ENCODE peak calls at places on chromosomes 13 and 19, in nine cellular contexts. One of them, this sample, is unnamed.

GRCh38 chr19:43518051-43518450 is 8.9 kb downstream of the ETHE1 start:
- DNase-seq in esophagus muscularis mucosa: no peak
- DNase-seq in HCT116: no peak
- DNase-seq in testis: no peak
- DNase-seq in lower leg skin: no peak
- DNase-seq in breast epithelium: no peak
- DNase-seq in stomach: no peak
- DNase-seq in transverse colon: no peak
- DNase-seq in H1: no peak
- DNase-seq in this sample: no peak

GRCh38 chr19:1417145-1417544 is 9.8 kb downstream of the DAZAP1 start:
- DNase-seq in esophagus muscularis mucosa: no peak
- DNase-seq in HCT116: no peak
- DNase-seq in testis: no peak
- DNase-seq in lower leg skin: no peak
- DNase-seq in breast epithelium: no peak
- DNase-seq in stomach: no peak
- DNase-seq in transverse colon: no peak
- DNase-seq in H1: no peak
- DNase-seq in this sample: peak; percentile 82

GRCh38 chr19:55650602-55651230 is 2.7 kb downstream of the CCDC106 start:
- DNase-seq in esophagus muscularis mucosa: no peak
- DNase-seq in HCT116: no peak
- DNase-seq in testis: no peak
- DNase-seq in lower leg skin: no peak
- DNase-seq in breast epithelium: no peak
- DNase-seq in stomach: no peak
- DNase-seq in transverse colon: no peak
- DNase-seq in H1: no peak
- DNase-seq in this sample: peak; percentile 27

GRCh38 chr13:98768522-98768921 is 16.1 kb upstream of the SLC15A1 start:
- DNase-seq in esophagus muscularis mucosa: no peak
- DNase-seq in HCT116: no peak
- DNase-seq in testis: no peak
- DNase-seq in lower leg skin: no peak
- DNase-seq in breast epithelium: no peak
- DNase-seq in stomach: no peak
- DNase-seq in transverse colon: no peak
- DNase-seq in H1: no peak
- DNase-seq in this sample: no peak

GRCh38 chr13:60351816-60352215 is 45.2 kb upstream of the TDRD3 start:
- DNase-seq in esophagus muscularis mucosa: no peak
- DNase-seq in HCT116: no peak
- DNase-seq in testis: no peak
- DNase-seq in lower leg skin: no peak
- DNase-seq in breast epithelium: no peak
- DNase-seq in stomach: no peak
- DNase-seq in transverse colon: no peak
- DNase-seq in H1: no peak
- DNase-seq in this sample: no peak

GRCh38 chr13:66354880-66355279 is 875.3 kb downstream of the PCDH9 start:
- DNase-seq in esophagus muscularis mucosa: no peak
- DNase-seq in HCT116: no peak
- DNase-seq in testis: no peak
- DNase-seq in lower leg skin: no peak
- DNase-seq in breast epithelium: no peak
- DNase-seq in stomach: no peak
- DNase-seq in transverse colon: no peak
- DNase-seq in H1: no peak
- DNase-seq in this sample: no peak

GRCh38 chr19:47421244-47421786 is 2.0 kb upstream of the MEIS3 start:
- DNase-seq in esophagus muscularis mucosa: no peak
- DNase-seq in HCT116: no peak
- DNase-seq in testis: no peak
- DNase-seq in lower leg skin: no peak
- DNase-seq in breast epithelium: no peak
- DNase-seq in stomach: no peak
- DNase-seq in transverse colon: no peak
- DNase-seq in H1: no peak
- DNase-seq in this sample: no peak

GRCh38 chr19:15294591-15294990 is 37.7 kb downstream of the BRD4 start:
- DNase-seq in esophagus muscularis mucosa: no peak
- DNase-seq in HCT116: no peak
- DNase-seq in testis: peak; percentile 28
- DNase-seq in lower leg skin: peak; percentile 28
- DNase-seq in breast epithelium: no peak
- DNase-seq in stomach: no peak
- DNase-seq in transverse colon: no peak
- DNase-seq in H1: no peak
- DNase-seq in this sample: peak; percentile 76

GRCh38 chr13:32476892-32477291 is 49.0 kb upstream of the N4BP2L1 start:
- DNase-seq in esophagus muscularis mucosa: no peak
- DNase-seq in HCT116: no peak
- DNase-seq in testis: no peak
- DNase-seq in lower leg skin: no peak
- DNase-seq in breast epithelium: no peak
- DNase-seq in stomach: no peak
- DNase-seq in transverse colon: no peak
- DNase-seq in H1: no peak
- DNase-seq in this sample: no peak

GRCh38 chr13:66972659-66973058 is 257.5 kb downstream of the PCDH9 start:
- DNase-seq in esophagus muscularis mucosa: no peak
- DNase-seq in HCT116: no peak
- DNase-seq in testis: no peak
- DNase-seq in lower leg skin: no peak
- DNase-seq in breast epithelium: no peak
- DNase-seq in stomach: no peak
- DNase-seq in transverse colon: no peak
- DNase-seq in H1: no peak
- DNase-seq in this sample: no peak

DNA sequence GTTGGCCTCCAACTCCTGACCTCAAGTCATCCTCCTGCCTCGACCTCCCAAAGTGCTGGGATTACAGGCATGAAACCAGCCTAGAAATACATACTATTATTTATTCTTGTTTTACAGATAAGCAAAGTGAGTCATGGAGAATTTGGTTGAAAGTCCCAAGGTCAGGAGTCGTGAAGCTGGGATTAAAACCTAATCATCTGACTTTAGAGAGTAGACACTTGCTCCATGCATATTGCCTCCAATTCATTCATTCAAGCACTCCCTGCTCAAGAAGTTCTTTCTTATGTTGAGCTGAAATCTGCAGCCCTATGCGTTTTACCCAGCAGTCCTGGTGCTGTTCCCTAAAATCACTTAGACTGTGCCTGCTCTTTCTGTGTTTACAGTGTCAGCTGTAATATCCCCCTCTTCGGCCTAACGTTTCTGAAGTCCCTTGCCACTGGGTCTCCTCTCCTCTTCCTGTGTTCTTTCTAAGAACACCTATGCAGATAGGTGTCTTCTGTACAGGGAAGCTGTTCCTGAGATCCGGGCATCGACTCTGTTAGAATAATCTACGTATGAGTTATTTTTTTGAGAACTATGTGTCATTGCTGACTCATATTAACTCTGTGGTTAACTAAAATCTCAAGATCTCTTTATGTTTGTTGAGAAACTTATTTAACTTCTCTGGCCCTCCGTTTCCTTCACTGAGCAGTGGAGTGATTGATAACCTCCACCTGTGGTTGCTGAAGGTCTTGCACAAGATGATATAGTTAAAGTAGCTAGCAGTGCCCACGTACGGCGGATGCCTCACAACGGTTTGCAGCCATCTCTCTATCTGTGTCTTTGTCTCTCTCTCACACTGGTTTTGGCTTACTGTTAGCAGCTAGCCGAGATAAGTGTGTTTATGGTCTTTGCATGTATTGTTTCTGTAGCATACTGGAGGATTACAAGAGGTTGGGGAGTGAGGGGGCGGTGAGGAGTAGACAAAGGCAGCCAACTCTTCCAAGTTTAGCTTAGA is 4.6 kb downstream of the ALOX5AP start:
- DNase-seq in esophagus muscularis mucosa: no peak
- DNase-seq in HCT116: peak; percentile 52
- DNase-seq in testis: no peak
- DNase-seq in lower leg skin: no peak
- DNase-seq in breast epithelium: no peak
- DNase-seq in stomach: peak; percentile 27
- DNase-seq in transverse colon: no peak
- DNase-seq in H1: no peak
- DNase-seq in this sample: no peak
- H3K4me3 ChIP-seq in esophagus muscularis mucosa: peak overlapping the region; percentile 31
- H3K4me3 ChIP-seq in HCT116: no peak overlapping the region
- H3K4me3 ChIP-seq in testis: no peak overlapping the region
- H3K4me3 ChIP-seq in lower leg skin: no peak overlapping the region
- H3K4me3 ChIP-seq in breast epithelium: no peak overlapping the region
- H3K4me3 ChIP-seq in stomach: no peak overlapping the region
- H3K4me3 ChIP-seq in transverse colon: no peak overlapping the region
- H3K4me3 ChIP-seq in H1: no peak overlapping the region
- H3K4me3 ChIP-seq in this sample: no peak overlapping the region

GRCh38 chr13:106474906-106475305 is 60.6 kb downstream of the EFNB2 start:
- DNase-seq in esophagus muscularis mucosa: no peak
- DNase-seq in HCT116: no peak
- DNase-seq in testis: no peak
- DNase-seq in lower leg skin: no peak
- DNase-seq in breast epithelium: no peak
- DNase-seq in stomach: no peak
- DNase-seq in transverse colon: no peak
- DNase-seq in H1: no peak
- DNase-seq in this sample: no peak
- TF ChIP-seq POLR2A in esophagus muscularis mucosa: no peak
- TF ChIP-seq POLR2A in HCT116: no peak
- TF ChIP-seq POLR2A in testis: no peak
- TF ChIP-seq POLR2A in lower leg skin: no peak
- TF ChIP-seq POLR2A in breast epithelium: no peak
- TF ChIP-seq POLR2A in stomach: no peak
- TF ChIP-seq POLR2A in transverse colon: no peak
- TF ChIP-seq POLR2A in H1: no peak
- TF ChIP-seq POLR2A in this sample: no peak

DNA sequence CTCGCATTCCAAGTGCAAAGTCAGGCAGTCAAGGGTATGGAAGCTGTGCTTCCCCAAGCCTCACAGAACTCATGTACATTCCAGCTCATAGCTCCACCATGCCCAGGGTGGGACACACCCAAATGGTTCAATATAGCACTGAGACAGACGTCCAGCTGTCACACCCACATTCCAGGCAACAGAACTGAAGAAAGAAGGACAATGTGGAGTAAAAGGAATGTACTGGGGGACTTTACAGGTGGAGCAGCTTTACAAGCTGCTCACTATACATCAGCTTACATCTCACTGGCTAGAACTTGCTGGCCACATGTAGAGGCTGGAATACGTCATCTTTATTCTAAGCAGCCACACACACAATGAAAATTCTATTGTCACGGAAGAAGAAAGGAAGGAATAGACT is 86.3 kb downstream of the KLF12 start:
- DNase-seq in esophagus muscularis mucosa: no peak
- DNase-seq in HCT116: peak; percentile 7
- DNase-seq in testis: no peak
- DNase-seq in lower leg skin: no peak
- DNase-seq in breast epithelium: no peak
- DNase-seq in stomach: peak; percentile 28
- DNase-seq in transverse colon: peak; percentile 44
- DNase-seq in H1: no peak
- DNase-seq in this sample: no peak
- TF ChIP-seq CTCF in esophagus muscularis mucosa: no peak
- TF ChIP-seq CTCF in HCT116: no peak
- TF ChIP-seq CTCF in testis: no peak
- TF ChIP-seq CTCF in lower leg skin: no peak
- TF ChIP-seq CTCF in breast epithelium: no peak
- TF ChIP-seq CTCF in stomach: no peak
- TF ChIP-seq CTCF in transverse colon: no peak
- TF ChIP-seq CTCF in H1: no peak
- TF ChIP-seq CTCF in this sample: no peak

DNA sequence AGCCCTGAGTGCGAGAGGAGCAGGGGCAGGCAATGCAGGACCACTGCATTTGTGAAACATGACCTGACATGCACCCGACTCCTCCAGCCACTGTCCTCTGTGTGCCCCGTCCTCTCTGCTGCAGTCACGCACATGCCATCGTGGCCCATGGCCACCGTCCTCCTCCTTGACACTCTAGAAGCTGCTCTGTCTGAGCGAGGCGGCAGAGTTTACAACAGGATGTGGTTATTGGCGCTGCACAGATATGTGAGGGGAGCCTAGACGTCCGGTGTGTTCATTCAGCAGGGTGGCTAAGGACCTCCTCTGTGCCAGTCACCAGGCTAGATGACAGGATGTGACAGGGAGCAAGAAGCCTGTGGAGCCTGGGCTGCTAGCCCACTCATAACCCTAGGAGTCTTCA is 277.8 kb downstream of the FOXO1 start:
- DNase-seq in esophagus muscularis mucosa: peak; percentile 85
- DNase-seq in HCT116: no peak
- DNase-seq in testis: no peak
- DNase-seq in lower leg skin: no peak
- DNase-seq in breast epithelium: no peak
- DNase-seq in stomach: peak; percentile 39
- DNase-seq in transverse colon: peak; percentile 64
- DNase-seq in H1: no peak
- DNase-seq in this sample: no peak
- H3K4me3 ChIP-seq in esophagus muscularis mucosa: no peak overlapping the region
- H3K4me3 ChIP-seq in HCT116: no peak overlapping the region
- H3K4me3 ChIP-seq in testis: no peak overlapping the region
- H3K4me3 ChIP-seq in lower leg skin: no peak overlapping the region
- H3K4me3 ChIP-seq in breast epithelium: no peak overlapping the region
- H3K4me3 ChIP-seq in stomach: no peak overlapping the region
- H3K4me3 ChIP-seq in transverse colon: no peak overlapping the region
- H3K4me3 ChIP-seq in H1: no peak overlapping the region
- H3K4me3 ChIP-seq in this sample: no peak overlapping the region

GRCh38 chr13:91272235-91272777 is 75.2 kb upstream of the MIR17HG start:
- DNase-seq in esophagus muscularis mucosa: no peak
- DNase-seq in HCT116: no peak
- DNase-seq in testis: no peak
- DNase-seq in lower leg skin: no peak
- DNase-seq in breast epithelium: no peak
- DNase-seq in stomach: no peak
- DNase-seq in transverse colon: no peak
- DNase-seq in H1: no peak
- DNase-seq in this sample: no peak
- TF ChIP-seq POLR2A in esophagus muscularis mucosa: no peak
- TF ChIP-seq POLR2A in HCT116: no peak
- TF ChIP-seq POLR2A in testis: no peak
- TF ChIP-seq POLR2A in lower leg skin: no peak
- TF ChIP-seq POLR2A in breast epithelium: no peak
- TF ChIP-seq POLR2A in stomach: no peak
- TF ChIP-seq POLR2A in transverse colon: no peak
- TF ChIP-seq POLR2A in H1: no peak
- TF ChIP-seq POLR2A in this sample: no peak

DNA sequence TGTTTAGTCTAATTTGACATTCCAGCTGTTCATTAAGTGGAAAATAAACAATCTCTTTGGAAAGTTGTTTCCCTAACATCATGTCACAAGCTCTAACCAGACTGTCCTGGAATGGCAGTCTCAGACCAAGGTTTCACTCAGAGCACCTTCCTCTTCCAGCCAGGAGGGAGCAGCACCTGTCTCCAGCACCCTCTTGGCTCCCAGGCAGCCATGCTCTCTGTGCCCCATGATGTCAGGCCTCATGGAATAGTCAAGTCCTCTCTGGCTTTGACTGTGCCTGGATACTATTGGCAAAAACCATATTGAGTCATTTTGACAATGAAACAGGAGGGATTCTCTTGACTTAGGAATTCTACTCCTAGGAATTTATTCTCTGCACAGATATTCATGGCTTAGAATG is 171.4 kb downstream of the OXGR1 start:
- DNase-seq in esophagus muscularis mucosa: no peak
- DNase-seq in HCT116: peak; percentile 54
- DNase-seq in testis: peak; percentile 44
- DNase-seq in lower leg skin: peak; percentile 52
- DNase-seq in breast epithelium: no peak
- DNase-seq in stomach: peak; percentile 49
- DNase-seq in transverse colon: peak; percentile 25
- DNase-seq in H1: no peak
- DNase-seq in this sample: no peak
- TF ChIP-seq CTCF in esophagus muscularis mucosa: no peak
- TF ChIP-seq CTCF in HCT116: peak; percentile 64
- TF ChIP-seq CTCF in testis: no peak
- TF ChIP-seq CTCF in lower leg skin: no peak
- TF ChIP-seq CTCF in breast epithelium: no peak
- TF ChIP-seq CTCF in stomach: no peak
- TF ChIP-seq CTCF in transverse colon: peak; percentile 21
- TF ChIP-seq CTCF in H1: peak; percentile 78
- TF ChIP-seq CTCF in this sample: no peak

This sample was measured in adrenal gland.